ENCODE peak calls at places on chromosome 4, in nine cellular contexts. I is HFFc6; L is mucosa of descending colon; Q is stimulated activated CD4-positive, alpha-beta T cell treated with anti-CD3 and anti-CD28 coated beads, TNF-alpha, amount 100 ng/mL, for 1 hour; Y is HFF-Myc; K is naive thymus-derived CD8-positive, alpha-beta T cell; C is activated CD4-positive, alpha-beta T cell treated with anti-CD3 and anti-CD28 coated beads, Interleukin-2, amount 50 U/mL, for 4 hours; Z is ELF-1; T is EL. H is an unnamed sample.
A peak's percentile ranks its signal among the peaks of the same experiment; 100 is the strongest.

GRCh38 chr4:161273607-161274006 is 890.2 kb downstream of the FSTL5 start:
- DNase-seq in I (no peak), L (no peak), Q (no peak), Y (no peak), K (no peak), C (no peak), Z (no peak), T (no peak), H (no peak)

GRCh38 chr4:86564795-86565194 is 29.3 kb upstream of the PTPN13 start:
- DNase-seq in I (no peak), L (no peak), Q (no peak), Y (peak; percentile 44), K (no peak), C (no peak), Z (no peak), T (no peak), H (no peak)

GRCh38 chr4:169439244-169439643 is 168.5 kb upstream of the SH3RF1 start:
- DNase-seq in I (no peak), L (no peak), Q (no peak), Y (no peak), K (no peak), C (no peak), Z (no peak), T (no peak), H (no peak)

GRCh38 chr4:146333187-146333894 is 119.0 kb downstream of the REELD1 start:
- DNase-seq in I (peak; percentile 71), L (peak; percentile 12), Q (no peak), Y (peak; percentile 41), K (no peak), C (no peak), Z (no peak), T (peak; percentile 61), H (no peak)

GRCh38 chr4:2337896-2338295 is 76.0 kb upstream of the MXD4 start:
- DNase-seq in I (no peak), L (no peak), Q (no peak), Y (no peak), K (no peak), C (no peak), Z (no peak), T (no peak), H (peak; percentile 14)

GRCh38 chr4:10089346-10089745 is 27.3 kb downstream of the WDR1 start:
- DNase-seq in I (no peak), L (peak; percentile 88), Q (no peak), Y (no peak), K (no peak), C (no peak), Z (no peak), T (no peak), H (no peak)

GRCh38 chr4:73068496-73069337 is 799 bp downstream of the COX18 start:
- DNase-seq in I (peak; percentile 7), L (peak; percentile 29), Q (no peak), Y (peak; percentile 10), K (peak; percentile 54), C (no peak), Z (peak; percentile 54), T (peak; percentile 33), H (no peak)

GRCh38 chr4:104682311-104682710 is 187.6 kb upstream of the CXXC4 start:
- DNase-seq in I (no peak), L (no peak), Q (no peak), Y (no peak), K (no peak), C (no peak), Z (no peak), T (no peak), H (no peak)

GRCh38 chr4:173862754-173863153 is 332.7 kb upstream of the HAND2 start:
- DNase-seq in I (no peak), L (no peak), Q (no peak), Y (no peak), K (no peak), C (no peak), Z (no peak), T (no peak), H (no peak)

GRCh38 chr4:24104173-24104572 is 214.3 kb upstream of the PPARGC1A start:
- DNase-seq in I (peak; percentile 24), L (peak; percentile 27), Q (no peak), Y (no peak), K (no peak), C (no peak), Z (no peak), T (peak; percentile 69), H (no peak)

GRCh38 chr4:10056334-10057022 is 35.2 kb upstream of the SLC2A9 start:
- DNase-seq in I (no peak), L (no peak), Q (no peak), Y (no peak), K (no peak), C (no peak), Z (no peak), T (no peak), H (no peak)

GRCh38 chr4:2290974-2291704 is 29.2 kb upstream of the MXD4 start:
- DNase-seq in I (no peak), L (peak; percentile 29), Q (peak; percentile 59), Y (no peak), K (peak; percentile 90), C (peak; percentile 53), Z (no peak), T (no peak), H (no peak)

GRCh38 chr4:68591204-68591603 is 15.1 kb upstream of the UGT2B17 start:
- DNase-seq in I (no peak), L (no peak), Q (no peak), Y (no peak), K (no peak), C (no peak), Z (no peak), T (no peak), H (no peak)

GRCh38 chr4:184000457-184001395 is 95.6 kb downstream of the STOX2 start:
- DNase-seq in I (no peak), L (no peak), Q (no peak), Y (no peak), K (no peak), C (no peak), Z (no peak), T (no peak), H (no peak)

GRCh38 chr4:113436360-113436759 is 325.2 kb downstream of the CAMK2D start:
- DNase-seq in I (peak; percentile 71), L (peak; percentile 24), Q (no peak), Y (peak; percentile 75), K (no peak), C (no peak), Z (no peak), T (peak; percentile 71), H (peak; percentile 37)

GRCh38 chr4:123941306-123941705 is 544.7 kb downstream of the SPRY1 start:
- DNase-seq in I (peak; percentile 17), L (no peak), Q (no peak), Y (no peak), K (no peak), C (no peak), Z (no peak), T (peak; percentile 43), H (no peak)

GRCh38 chr4:25795566-25796454 is 67.0 kb downstream of the SEL1L3 start:
- DNase-seq in I (peak; percentile 87), L (no peak), Q (no peak), Y (peak; percentile 12), K (no peak), C (no peak), Z (peak; percentile 93), T (peak; percentile 92), H (no peak)

GRCh38 chr4:1415681-1415981 is 9.4 kb upstream of the NKX1-1 start:
- DNase-seq in I (no peak), L (no peak), Q (no peak), Y (no peak), K (no peak), C (no peak), Z (no peak), T (no peak), H (no peak)

GRCh38 chr4:168651374-168651773 is 154.5 kb downstream of the PALLD start:
- DNase-seq in I (no peak), L (no peak), Q (no peak), Y (no peak), K (no peak), C (no peak), Z (no peak), T (no peak), H (no peak)

GRCh38 chr4:163548481-163549243 is 54.2 kb downstream of the TMA16 start:
- DNase-seq in I (peak; percentile 58), L (peak; percentile 51), Q (no peak), Y (peak; percentile 27), K (peak; percentile 43), C (no peak), Z (no peak), T (peak; percentile 52), H (no peak)

GRCh38 chr4:26272654-26273307 is 48.0 kb upstream of the RBPJ start:
- DNase-seq in I (no peak), L (no peak), Q (no peak), Y (no peak), K (no peak), C (no peak), Z (no peak), T (no peak), H (no peak)

GRCh38 chr4:78612398-78613005 is 60.9 kb downstream of the ANXA3 start:
- DNase-seq in I (peak; percentile 45), L (peak; percentile 61), Q (no peak), Y (peak; percentile 33), K (no peak), C (no peak), Z (no peak), T (peak; percentile 51), H (peak; percentile 41)

GRCh38 chr4:101274888-101275752 is 72.2 kb downstream of the PPP3CA start:
- DNase-seq in I (no peak), L (no peak), Q (no peak), Y (no peak), K (no peak), C (no peak), Z (no peak), T (no peak), H (no peak)

GRCh38 chr4:106746451-106746850 is 289.7 kb downstream of the DKK2 start:
- DNase-seq in I (peak; percentile 64), L (no peak), Q (no peak), Y (peak; percentile 51), K (no peak), C (no peak), Z (no peak), T (peak; percentile 63), H (no peak)

GRCh38 chr4:7785017-7785416 is 154.6 kb downstream of the AFAP1 start:
- DNase-seq in I (no peak), L (no peak), Q (no peak), Y (no peak), K (no peak), C (no peak), Z (no peak), T (peak; percentile 69), H (no peak)

GRCh38 chr4:101282076-101282844 is 65.1 kb downstream of the PPP3CA start:
- DNase-seq in I (no peak), L (no peak), Q (no peak), Y (no peak), K (no peak), C (peak; percentile 3), Z (no peak), T (no peak), H (no peak)

GRCh38 chr4:79920454-79920853 is 152.6 kb downstream of the ANTXR2 start:
- DNase-seq in I (no peak), L (no peak), Q (no peak), Y (no peak), K (no peak), C (no peak), Z (no peak), T (no peak), H (no peak)

GRCh38 chr4:53477666-53478065 is 100.2 kb downstream of the FIP1L1 start:
- DNase-seq in I (no peak), L (no peak), Q (no peak), Y (no peak), K (no peak), C (no peak), Z (no peak), T (no peak), H (no peak)

GRCh38 chr4:110122201-110122600 is 76.2 kb downstream of the ELOVL6 start:
- DNase-seq in I (no peak), L (no peak), Q (no peak), Y (no peak), K (no peak), C (no peak), Z (no peak), T (no peak), H (no peak)

GRCh38 chr4:3836802-3837601 is 70.8 kb downstream of the ADRA2C start:
- DNase-seq in I (no peak), L (no peak), Q (no peak), Y (no peak), K (no peak), C (no peak), Z (peak; percentile 95), T (peak; percentile 7), H (no peak)

GRCh38 chr4:124650614-124651013 is 61.9 kb downstream of the ANKRD50 start:
- DNase-seq in I (no peak), L (no peak), Q (no peak), Y (no peak), K (no peak), C (no peak), Z (peak; percentile 37), T (no peak), H (no peak)